ENCODE peak calls at places on chromosomes 5 and 9, in six cellular contexts. E is trophoblast cell, G is neuronal stem cell, R is H1, Y is IMR-90, M is mesenchymal stem cell. Z is an unnamed sample. For H3K9me3, the result is how much of the 10 kb centered on the place peaks cover.

GRCh38 chr5:32449216-32449721 is 4.7 kb upstream of the ZFR start:
- DNase-seq in Y (no peak), E (no peak), M (no peak), G (no peak), R (no peak), Z (no peak)

GRCh38 chr5:101942321-101942882 is 353.7 kb downstream of the SLCO4C1 start:
- DNase-seq in M (peak), G (peak), Y (no peak), R (peak), E (peak), Z (peak)

GRCh38 chr9:132677976-132678375 is 7.7 kb downstream of the GTF3C4 start:
- DNase-seq in M (no peak), Y (no peak), G (no peak), E (no peak), R (no peak), Z (no peak)

GRCh38 chr5:22329683-22330082 is 523.5 kb downstream of the CDH12 start:
- DNase-seq in G (no peak), M (no peak), R (no peak), Y (no peak), E (no peak), Z (no peak)

GRCh38 chr5:72242796-72243475 is 77.1 kb downstream of the MRPS27 start:
- DNase-seq in Y (no peak), G (peak), R (no peak), M (peak), E (no peak), Z (no peak)

GRCh38 chr9:88355166-88355565 is 33.1 kb upstream of the SPIN1 start:
- DNase-seq in G (no peak), E (no peak), M (no peak), R (no peak), Y (peak), Z (no peak)

GRCh38 chr5:108101105-108101504 is 280.8 kb downstream of the FBXL17 start:
- DNase-seq in R (no peak), G (no peak), E (no peak), M (no peak), Y (no peak), Z (no peak)

GRCh38 chr5:36777105-36777757 is 99.3 kb upstream of the NIPBL start:
- DNase-seq in G (peak), Y (peak), E (no peak), R (no peak), M (peak), Z (peak)

GRCh38 chr9:137295313-137296213 is 6.5 kb downstream of the NRARP start:
- DNase-seq in E (no peak), R (peak), G (peak), Y (no peak), M (no peak), Z (peak)

GRCh38 chr9:76181020-76181641 is 213.1 kb downstream of the RFK start:
- DNase-seq in Y (peak), G (no peak), R (no peak), E (peak), M (peak), Z (no peak)

GRCh38 chr5:123174916-123175481 is 86.0 kb downstream of the PRDM6 start:
- DNase-seq in E (no peak), R (no peak), Y (no peak), G (no peak), M (no peak), Z (no peak)

GRCh38 chr5:172886974-172887491 is 53.0 kb downstream of the ERGIC1 start:
- DNase-seq in E (peak), Y (peak), R (no peak), G (no peak), M (peak), Z (no peak)

GRCh38 chr5:159972538-159973362 is 36.2 kb upstream of the TTC1 start:
- DNase-seq in R (peak), Y (no peak), M (no peak), G (no peak), E (no peak), Z (peak)

GRCh38 chr5:36722913-36723312 is 116.5 kb downstream of the SLC1A3 start:
- DNase-seq in E (no peak), G (no peak), R (no peak), M (no peak), Y (peak), Z (no peak)

GRCh38 chr5:80481019-80481893 is 6.6 kb upstream of the FAM151B start:
- DNase-seq in Y (peak), R (no peak), G (no peak), E (peak), M (peak), Z (peak)

GRCh38 chr9:129487307-129487657 is 133.6 kb downstream of the C9orf50 start:
- DNase-seq in M (peak), Y (no peak), E (no peak), G (no peak), R (no peak), Z (no peak)

DNA sequence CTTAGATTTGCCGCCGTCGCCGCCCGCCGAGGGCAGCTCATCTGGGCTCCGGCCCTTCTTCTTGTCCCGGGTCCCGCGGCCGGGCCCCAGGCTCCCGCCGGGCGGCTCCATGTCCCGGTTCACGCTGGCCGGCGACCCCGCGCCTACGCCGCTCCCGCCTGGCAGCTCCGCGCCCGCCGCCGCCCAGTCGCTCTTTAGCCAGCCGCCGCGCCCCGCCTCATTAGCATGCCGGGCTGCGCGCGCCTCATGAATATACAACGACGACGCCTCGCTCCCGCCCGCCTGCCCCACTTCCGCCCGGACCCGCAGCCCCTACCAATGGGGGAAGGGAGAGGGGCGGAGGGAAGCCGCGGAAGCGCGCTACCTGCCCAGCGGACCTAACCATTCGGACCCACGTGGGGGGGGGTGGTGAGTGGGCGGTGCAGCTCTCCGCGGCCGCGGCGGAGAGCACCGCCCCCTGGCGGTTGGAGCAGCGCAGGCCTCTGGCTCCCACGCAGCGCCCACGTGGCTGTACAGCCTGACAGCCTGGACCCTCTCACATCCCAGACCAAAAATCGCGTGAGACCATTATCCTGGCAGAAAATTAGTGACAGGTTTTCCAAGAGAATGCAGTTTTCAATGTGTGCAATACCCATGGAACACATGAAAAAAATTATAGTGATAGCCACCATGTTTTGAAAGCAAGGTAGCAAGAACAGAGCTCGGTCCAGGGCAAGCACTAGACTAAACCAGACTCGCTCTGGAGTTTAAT is at the start of gene DIAPH1:
- DNase-seq in R (peak), M (peak), Y (peak), E (peak), G (peak), Z (peak)
- H2BK120ac ChIP-seq in R (peak), M (no peak), Y (no peak), E (peak), G (no peak), Z (no peak)

GRCh38 chr5:179135006-179135405 is 74.8 kb downstream of the ZNF354C start:
- DNase-seq in R (no peak), E (no peak), M (no peak), G (no peak), Y (no peak), Z (no peak)
- H3K9me3 ChIP-seq in R (under half), E (under half), M (under half), G (under half), Y (under half), Z (under half)

GRCh38 chr9:69089082-69089481 is 53.5 kb downstream of the FXN start:
- DNase-seq in R (no peak), M (no peak), Y (no peak), G (no peak), E (no peak), Z (no peak)

GRCh38 chr9:69090140-69090750 is 54.7 kb downstream of the FXN start:
- DNase-seq in R (no peak), Y (no peak), E (no peak), M (no peak), G (no peak), Z (peak)

GRCh38 chr9:69086769-69087168 is 51.2 kb downstream of the FXN start:
- DNase-seq in E (no peak), G (no peak), M (peak), R (no peak), Y (no peak), Z (no peak)

GRCh38 chr9:69090943-69091342 is 55.4 kb downstream of the FXN start:
- DNase-seq in G (no peak), E (no peak), R (no peak), M (no peak), Y (no peak), Z (no peak)

GRCh38 chr9:69089491-69089890 is 53.9 kb downstream of the FXN start:
- DNase-seq in R (peak), G (no peak), M (no peak), Y (no peak), E (no peak), Z (peak)
- H2BK120ac ChIP-seq in R (no peak), G (no peak), M (no peak), Y (no peak), E (no peak), Z (peak)

GRCh38 chr5:92504346-92504745 is 1076.7 kb downstream of the NR2F1-AS1 start:
- DNase-seq in R (no peak), Y (peak), M (no peak), G (no peak), E (no peak), Z (no peak)

GRCh38 chr5:92513067-92513466 is 1068.0 kb downstream of the NR2F1-AS1 start:
- DNase-seq in M (no peak), R (no peak), E (peak), Y (peak), G (no peak), Z (no peak)

GRCh38 chr5:92505145-92505544 is 1075.9 kb downstream of the NR2F1-AS1 start:
- DNase-seq in G (no peak), E (no peak), M (peak), R (no peak), Y (peak), Z (no peak)

GRCh38 chr5:92505925-92506324 is 1075.1 kb downstream of the NR2F1-AS1 start:
- DNase-seq in G (no peak), M (peak), R (no peak), E (no peak), Y (peak), Z (no peak)

GRCh38 chr5:92508271-92508670 is 1072.7 kb downstream of the NR2F1-AS1 start:
- DNase-seq in E (no peak), Y (no peak), G (no peak), M (no peak), R (no peak), Z (no peak)
- H3K9me3 ChIP-seq in E (under half), Y (under half), G (under half), M (under half), R (under half), Z (under half)

GRCh38 chr5:38253759-38254158 is 4.6 kb upstream of the EGFLAM start:
- DNase-seq in M (no peak), G (no peak), R (no peak), E (no peak), Y (no peak), Z (no peak)

GRCh38 chr5:38258037-38258318 is 381 bp upstream of the EGFLAM start:
- DNase-seq in E (no peak), Y (no peak), M (no peak), G (no peak), R (no peak), Z (no peak)

GRCh38 chr5:38257236-38258036 is 923 bp upstream of the EGFLAM start:
- DNase-seq in Y (no peak), M (peak), G (peak), E (no peak), R (peak), Z (peak)

GRCh38 chr5:38259062-38259857 is 901 bp downstream of the EGFLAM start:
- DNase-seq in R (no peak), Y (no peak), G (no peak), M (no peak), E (no peak), Z (no peak)

GRCh38 chr5:38258319-38259061 is at the start of gene EGFLAM:
- DNase-seq in E (no peak), R (peak), Y (no peak), M (peak), G (peak), Z (peak)
- H2BK120ac ChIP-seq in E (no peak), R (no peak), Y (no peak), M (peak), G (no peak), Z (no peak)

GRCh38 chr9:135048758-135049284 is 38.6 kb upstream of the OLFM1 start:
- DNase-seq in G (no peak), M (no peak), E (no peak), R (no peak), Y (no peak), Z (no peak)

GRCh38 chr9:135049460-135049859 is 38.0 kb upstream of the OLFM1 start:
- DNase-seq in M (no peak), E (no peak), Y (no peak), G (no peak), R (no peak), Z (no peak)

GRCh38 chr9:135047026-135047350 is 40.5 kb upstream of the OLFM1 start:
- DNase-seq in G (no peak), M (no peak), Y (no peak), E (no peak), R (no peak), Z (peak)

GRCh38 chr9:135047521-135047920 is 39.9 kb upstream of the OLFM1 start:
- DNase-seq in R (no peak), E (no peak), G (no peak), M (no peak), Y (no peak), Z (no peak)

GRCh38 chr9:135048046-135048757 is 39.3 kb upstream of the OLFM1 start:
- DNase-seq in E (no peak), G (no peak), Y (no peak), M (no peak), R (no peak), Z (peak)
- H3K9me3 ChIP-seq in E (under half), G (under half), Y (under half), M (under half), R (under half), Z (under half)

DNA sequence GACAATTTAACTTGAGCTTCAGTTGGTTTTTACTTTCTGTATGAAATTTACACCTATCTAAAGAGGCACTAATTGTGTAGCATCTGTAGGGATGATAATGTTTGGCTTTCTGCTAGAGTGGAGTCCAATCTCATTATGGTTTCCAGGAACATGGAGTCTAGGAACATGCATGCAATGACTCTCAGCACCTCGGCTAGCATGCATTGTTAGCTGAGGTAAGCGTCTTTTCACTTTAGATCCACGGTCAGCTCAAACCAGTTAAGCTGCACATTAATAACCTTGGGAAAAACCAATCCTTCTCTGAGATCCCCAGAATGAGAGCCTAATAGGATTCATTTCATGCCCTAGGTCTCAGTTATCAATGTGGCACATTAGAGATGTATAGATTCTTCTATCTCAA is 7.8 kb upstream of the GDA start:
- DNase-seq in Y (no peak), M (no peak), R (no peak), G (no peak), E (no peak), Z (no peak)
- H2BK120ac ChIP-seq in Y (no peak), M (no peak), R (no peak), G (no peak), E (no peak), Z (no peak)

Z was measured in H9.